ENCODE peak calls at places on chromosomes 16 and 17, in six cellular contexts. P is left lung, O is mucosa of descending colon, M is cardiac muscle cell, E is IMR-90, I is stomach. N is an unnamed sample. For H3K36me3, the result is how much of the 10 kb centered on the place peaks cover.

GRCh38 chr17:63844293-63844672 is 1.8 kb upstream of the SMARCD2 start:
- DNase-seq in P (no peak), O (no peak), M (no peak), E (no peak), I (no peak), N (no peak)

GRCh38 chr16:77974883-77975282 is 47.5 kb upstream of the CLEC3A start:
- DNase-seq in P (no peak), O (no peak), M (peak), E (no peak), I (no peak), N (no peak)

GRCh38 chr17:63002625-63003024 is 36.6 kb downstream of the TANC2 start:
- DNase-seq in P (no peak), O (no peak), M (no peak), E (no peak), I (no peak), N (no peak)

GRCh38 chr17:79505199-79505598 is 105.7 kb downstream of the RBFOX3 start:
- DNase-seq in P (no peak), O (no peak), M (no peak), E (no peak), I (no peak), N (no peak)

GRCh38 chr17:29561541-29562517 is 5.0 kb downstream of the ABHD15 start:
- DNase-seq in P (peak), O (peak), M (no peak), E (no peak), I (no peak), N (no peak)

GRCh38 chr17:3723188-3723555 is 531 bp upstream of the HASPIN start:
- DNase-seq in P (no peak), O (no peak), M (no peak), E (no peak), I (no peak), N (no peak)

GRCh38 chr17:36117505-36118382 is 14.1 kb downstream of the CCL4 start:
- DNase-seq in P (no peak), O (no peak), M (no peak), E (no peak), I (no peak), N (no peak)

GRCh38 chr17:30363715-30364202 is 15.0 kb upstream of the CPD start:
- DNase-seq in P (peak), O (peak), M (no peak), E (peak), I (peak), N (peak)

GRCh38 chr17:12422632-12423031 is 243.1 kb upstream of the MYOCD start:
- DNase-seq in P (no peak), O (no peak), M (no peak), E (no peak), I (peak), N (no peak)

GRCh38 chr17:48462946-48463345 is 32.9 kb upstream of the SKAP1 start:
- DNase-seq in P (no peak), O (no peak), M (peak), E (no peak), I (no peak), N (no peak)

GRCh38 chr17:74217036-74217725 is 3.8 kb downstream of the TTYH2 start:
- DNase-seq in P (no peak), O (no peak), M (no peak), E (no peak), I (no peak), N (no peak)

GRCh38 chr17:67829331-67829730 is 4.0 kb downstream of the BPTF start:
- DNase-seq in P (no peak), O (no peak), M (no peak), E (no peak), I (no peak), N (no peak)

GRCh38 chr17:64148699-64149098 is 18.8 kb upstream of the ERN1 start:
- DNase-seq in P (no peak), O (no peak), M (no peak), E (no peak), I (peak), N (no peak)

GRCh38 chr17:8871081-8871581 is 3.7 kb upstream of the PIK3R6 start:
- DNase-seq in P (no peak), O (no peak), M (no peak), E (no peak), I (no peak), N (no peak)

GRCh38 chr17:46979023-46979870 is at the start of gene RPRML:
- DNase-seq in P (no peak), O (peak), M (peak), E (no peak), I (peak), N (no peak)

GRCh38 chr16:17224859-17225258 is 245.9 kb downstream of the XYLT1 start:
- DNase-seq in P (peak), O (no peak), M (no peak), E (peak), I (peak), N (no peak)

GRCh38 chr17:65487161-65487560 is 74.3 kb downstream of the AXIN2 start:
- DNase-seq in P (no peak), O (no peak), M (no peak), E (no peak), I (no peak), N (no peak)

GRCh38 chr16:49281843-49282642 is 405 bp upstream of the CBLN1 start:
- DNase-seq in P (peak), O (peak), M (peak), E (peak), I (peak), N (no peak)

GRCh38 chr17:80204626-80205468 is 15.3 kb downstream of the SGSH start:
- DNase-seq in P (no peak), O (no peak), M (no peak), E (no peak), I (no peak), N (no peak)

GRCh38 chr17:29018788-29019474 is 13.1 kb upstream of the SEZ6 start:
- DNase-seq in P (no peak), O (no peak), M (no peak), E (no peak), I (no peak), N (no peak)

GRCh38 chr16:71929048-71929447 is 33.7 kb downstream of the IST1 start:
- DNase-seq in P (no peak), O (no peak), M (peak), E (peak), I (no peak), N (peak)

GRCh38 chr17:39153541-39154111 is 2.2 kb upstream of the PLXDC1 start:
- DNase-seq in P (peak), O (peak), M (peak), E (peak), I (peak), N (no peak)

GRCh38 chr17:78766743-78767294 is 15.3 kb downstream of the CYTH1 start:
- DNase-seq in P (no peak), O (no peak), M (no peak), E (no peak), I (no peak), N (no peak)

GRCh38 chr16:48524348-48525200 is 85.4 kb downstream of the N4BP1 start:
- DNase-seq in P (peak), O (no peak), M (no peak), E (no peak), I (no peak), N (no peak)

GRCh38 chr17:51006601-51007000 is 114.1 kb downstream of the SPAG9 start:
- DNase-seq in P (no peak), O (no peak), M (no peak), E (peak), I (no peak), N (no peak)

GRCh38 chr16:54985156-54985555 is 54.5 kb downstream of the IRX5 start:
- DNase-seq in P (no peak), O (no peak), M (no peak), E (no peak), I (no peak), N (no peak)

GRCh38 chr16:29837833-29838232 is 17.6 kb downstream of the MVP start:
- DNase-seq in P (no peak), O (no peak), M (no peak), E (peak), I (no peak), N (no peak)

GRCh38 chr16:69150146-69150865 is 17.9 kb downstream of the UTP4 start:
- DNase-seq in P (no peak), O (no peak), M (peak), E (peak), I (peak), N (no peak)

GRCh38 chr17:74251051-74251450 is 23.0 kb upstream of the DNAI2 start:
- DNase-seq in P (no peak), O (no peak), M (no peak), E (no peak), I (no peak), N (no peak)

GRCh38 chr17:43956222-43956621 is 2.5 kb upstream of the PYY start:
- DNase-seq in P (no peak), O (peak), M (no peak), E (no peak), I (no peak), N (no peak)

GRCh38 chr17:39737761-39738567 is at the start of gene GRB7:
- DNase-seq in P (peak), O (peak), M (peak), E (no peak), I (peak), N (no peak)

GRCh38 chr16:80990577-80990976 is 16.1 kb downstream of the CMC2 start:
- DNase-seq in P (no peak), O (no peak), M (no peak), E (no peak), I (no peak), N (no peak)

GRCh38 chr16:67029249-67030096 is 524 bp downstream of the CBFB start:
- DNase-seq in P (peak), O (peak), M (peak), E (peak), I (peak), N (no peak)

GRCh38 chr17:47914296-47914948 is 18.4 kb downstream of the SP2 start:
- DNase-seq in P (no peak), O (no peak), M (no peak), E (no peak), I (no peak), N (no peak)

GRCh38 chr17:27398691-27399090 is 57.6 kb upstream of the KSR1 start:
- DNase-seq in P (no peak), O (no peak), M (no peak), E (no peak), I (peak), N (no peak)

GRCh38 chr17:27400991-27401390 is 55.3 kb upstream of the KSR1 start:
- DNase-seq in P (no peak), O (no peak), M (no peak), E (no peak), I (peak), N (no peak)

GRCh38 chr17:27396045-27396444 is 60.2 kb upstream of the KSR1 start:
- DNase-seq in P (no peak), O (no peak), M (no peak), E (no peak), I (no peak), N (no peak)

GRCh38 chr17:27396941-27397340 is 59.3 kb upstream of the KSR1 start:
- DNase-seq in P (no peak), O (no peak), M (no peak), E (peak), I (no peak), N (no peak)
- H3K4me3 ChIP-seq in P (no peak), O (no peak), M (no peak), E (no peak), I (no peak), N (no peak)

GRCh38 chr17:7781467-7781866 is 52.5 kb upstream of the KDM6B start:
- DNase-seq in P (no peak), O (no peak), M (peak), E (no peak), I (no peak), N (peak)

GRCh38 chr17:7777017-7777416 is 57.0 kb upstream of the KDM6B start:
- DNase-seq in P (no peak), O (no peak), M (no peak), E (no peak), I (no peak), N (no peak)

GRCh38 chr17:7786866-7787265 is 47.2 kb upstream of the KDM6B start:
- DNase-seq in P (no peak), O (no peak), M (no peak), E (no peak), I (no peak), N (no peak)

GRCh38 chr17:7780736-7781135 is 53.3 kb upstream of the KDM6B start:
- DNase-seq in P (no peak), O (no peak), M (no peak), E (no peak), I (no peak), N (no peak)

GRCh38 chr17:7782237-7782636 is 51.8 kb upstream of the KDM6B start:
- DNase-seq in P (no peak), O (no peak), M (no peak), E (peak), I (no peak), N (no peak)
- TF ChIP-seq CTCF in P (peak), O (no peak), M (peak), E (peak), I (no peak), N (peak)

GRCh38 chr16:70663524-70664324 is 17.4 kb downstream of the IL34 start:
- DNase-seq in P (no peak), O (no peak), M (no peak), E (no peak), I (no peak), N (no peak)
- H3K36me3 ChIP-seq in P (half or more), O (under half), M (under half), E (half or more), I (under half), N (under half)

GRCh38 chr16:88973415-88974050 is 3.5 kb downstream of the CBFA2T3 start:
- DNase-seq in P (no peak), O (no peak), M (no peak), E (no peak), I (no peak), N (no peak)

GRCh38 chr16:88975511-88976061 is 1.4 kb downstream of the CBFA2T3 start:
- DNase-seq in P (no peak), O (no peak), M (no peak), E (no peak), I (no peak), N (no peak)

GRCh38 chr16:88974080-88974479 is 2.9 kb downstream of the CBFA2T3 start:
- DNase-seq in P (no peak), O (no peak), M (no peak), E (no peak), I (no peak), N (no peak)

GRCh38 chr16:88973007-88973410 is 4.0 kb downstream of the CBFA2T3 start:
- DNase-seq in P (no peak), O (no peak), M (peak), E (no peak), I (no peak), N (no peak)

GRCh38 chr16:88974641-88975215 is 2.3 kb downstream of the CBFA2T3 start:
- DNase-seq in P (no peak), O (no peak), M (no peak), E (no peak), I (no peak), N (no peak)
- H3K4me3 ChIP-seq in P (peak), O (no peak), M (no peak), E (no peak), I (no peak), N (no peak)

GRCh38 chr16:88790312-88791150 is 5.5 kb upstream of the PIEZO1 start:
- DNase-seq in P (peak), O (peak), M (no peak), E (peak), I (peak), N (no peak)
- TF ChIP-seq CTCF in P (no peak), O (no peak), M (no peak), E (no peak), I (no peak), N (no peak)

GRCh38 chr17:81335388-81336157 is 40.5 kb upstream of the SLC38A10 start:
- DNase-seq in P (no peak), O (peak), M (no peak), E (no peak), I (no peak), N (no peak)

GRCh38 chr17:81337449-81337848 is 42.3 kb upstream of the SLC38A10 start:
- DNase-seq in P (peak), O (peak), M (no peak), E (no peak), I (peak), N (no peak)

GRCh38 chr17:81338301-81339179 is 43.4 kb upstream of the SLC38A10 start:
- DNase-seq in P (no peak), O (peak), M (no peak), E (no peak), I (no peak), N (no peak)

GRCh38 chr17:81336296-81336929 is 41.3 kb upstream of the SLC38A10 start:
- DNase-seq in P (no peak), O (no peak), M (no peak), E (no peak), I (no peak), N (no peak)

GRCh38 chr17:81336930-81337325 is 41.8 kb upstream of the SLC38A10 start:
- DNase-seq in P (no peak), O (peak), M (no peak), E (no peak), I (no peak), N (no peak)
- H3K36me3 ChIP-seq in P (under half), O (under half), M (under half), E (under half), I (under half), N (under half)

GRCh38 chr16:8961811-8962390 is 1.8 kb downstream of the USP7 start:
- DNase-seq in P (no peak), O (no peak), M (no peak), E (no peak), I (no peak), N (no peak)

GRCh38 chr16:8958344-8958808 is 5.3 kb downstream of the USP7 start:
- DNase-seq in P (no peak), O (peak), M (no peak), E (peak), I (no peak), N (no peak)

GRCh38 chr16:8962393-8963009 is 1.2 kb downstream of the USP7 start:
- DNase-seq in P (peak), O (peak), M (peak), E (no peak), I (peak), N (no peak)

GRCh38 chr16:8960788-8961109 is 3.0 kb downstream of the USP7 start:
- DNase-seq in P (no peak), O (no peak), M (no peak), E (no peak), I (no peak), N (no peak)

GRCh38 chr16:8959921-8960787 is 3.6 kb downstream of the USP7 start:
- DNase-seq in P (no peak), O (no peak), M (peak), E (peak), I (no peak), N (no peak)
- H3K4me3 ChIP-seq in P (no peak), O (no peak), M (no peak), E (no peak), I (peak), N (no peak)

GRCh38 chr17:75316253-75316652 is 27.0 kb upstream of the SLC25A19 start:
- DNase-seq in P (no peak), O (no peak), M (no peak), E (no peak), I (no peak), N (no peak)
- TF ChIP-seq CTCF in P (no peak), O (no peak), M (no peak), E (no peak), I (no peak), N (no peak)

DNA sequence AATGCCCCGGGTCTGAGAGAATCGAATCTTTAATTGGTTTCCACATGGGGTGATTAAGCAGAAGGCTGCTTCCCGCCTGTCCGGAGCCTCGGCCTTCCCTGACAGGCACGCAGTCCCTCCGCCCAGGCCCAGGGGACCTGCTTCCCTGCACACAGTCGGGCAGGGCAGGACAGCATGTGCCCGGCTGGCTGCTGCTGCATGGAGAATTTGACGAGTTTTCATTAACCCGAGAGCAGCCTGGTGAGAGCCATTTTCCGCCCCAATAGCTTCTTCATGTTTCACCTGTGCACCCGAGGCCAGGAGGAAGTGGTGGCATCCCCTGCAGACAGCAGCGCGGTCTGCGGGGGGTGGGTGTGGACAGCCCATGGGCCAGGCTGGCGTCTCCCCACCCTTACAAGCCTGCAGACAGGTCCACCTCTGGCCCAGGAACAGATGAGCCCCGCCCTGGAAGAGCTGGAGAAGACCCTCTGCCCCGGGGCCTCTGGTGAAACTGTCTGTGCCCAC is 67.1 kb downstream of the KLHDC4 start:
- DNase-seq in P (no peak), O (no peak), M (no peak), E (no peak), I (no peak), N (no peak)
- H3K36me3 ChIP-seq in P (half or more), O (under half), M (under half), E (under half), I (under half), N (under half)

GRCh38 chr16:19859166-19859565 is 25.5 kb downstream of the GPRC5B start:
- DNase-seq in P (no peak), O (no peak), M (no peak), E (no peak), I (no peak), N (no peak)

GRCh38 chr16:19860146-19861030 is 24.3 kb downstream of the GPRC5B start:
- DNase-seq in P (no peak), O (no peak), M (no peak), E (peak), I (no peak), N (peak)

GRCh38 chr16:19859603-19860002 is 25.0 kb downstream of the GPRC5B start:
- DNase-seq in P (no peak), O (no peak), M (no peak), E (no peak), I (no peak), N (no peak)

GRCh38 chr16:19861811-19862327 is 22.8 kb downstream of the GPRC5B start:
- DNase-seq in P (no peak), O (no peak), M (no peak), E (no peak), I (no peak), N (no peak)

DNA sequence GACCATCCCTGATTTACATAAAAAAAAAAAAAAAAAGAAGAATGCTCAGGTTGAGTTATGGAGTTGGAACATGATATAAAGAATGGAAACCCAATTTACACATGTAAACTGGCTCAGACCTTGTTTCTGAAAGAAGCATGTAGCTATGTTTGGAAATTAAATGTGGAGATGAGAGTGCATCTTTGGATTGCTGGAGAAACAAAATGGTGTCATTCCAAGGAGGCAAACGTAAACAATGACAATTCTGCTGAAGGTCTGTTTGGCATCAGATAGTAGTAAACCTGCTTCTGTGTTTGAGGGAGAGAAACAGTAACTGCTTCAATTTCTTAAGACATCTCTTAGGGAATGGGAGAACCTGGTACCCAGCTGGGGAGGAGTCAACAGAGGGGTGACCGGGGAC is 23.6 kb downstream of the GPRC5B start:
- DNase-seq in P (no peak), O (no peak), M (no peak), E (no peak), I (no peak), N (no peak)
- H3K4me3 ChIP-seq in P (no peak), O (no peak), M (no peak), E (no peak), I (no peak), N (no peak)

N was measured in kidney epithelial cell.